ENCODE peak calls at places on chromosome 22, in seven cellular contexts. F, Z, R, N, V, W and H are unnamed samples.

GRCh38 chr22:17228725-17229126 is 9.5 kb upstream of the ADA2 start:
- DNase-seq in F (no peak), W (no peak), Z (peak; percentile 15), R (no peak), V (peak; percentile 43), N (no peak), H (no peak)

GRCh38 chr22:36225333-36225922 is 13.9 kb downstream of the APOL2 start:
- DNase-seq in R (no peak), W (no peak), V (no peak), N (no peak), Z (no peak), F (no peak), H (no peak)

GRCh38 chr22:49237279-49237678 is 590.4 kb downstream of the BRD1 start:
- DNase-seq in F (no peak), N (no peak), R (no peak), Z (no peak), V (no peak), W (no peak), H (no peak)

GRCh38 chr22:31342389-31343125 is 3.6 kb downstream of the PATZ1 start:
- DNase-seq in V (no peak), N (no peak), F (no peak), R (no peak), Z (no peak), W (no peak), H (no peak)

GRCh38 chr22:29214232-29214631 is 8.5 kb downstream of the EMID1 start:
- DNase-seq in W (no peak), Z (no peak), V (no peak), F (no peak), R (no peak), N (no peak), H (no peak)

GRCh38 chr22:22167791-22168189 is 76.8 kb upstream of the VPREB1 start:
- DNase-seq in N (no peak), R (no peak), F (no peak), Z (no peak), W (no peak), V (no peak), H (no peak)

GRCh38 chr22:22030493-22031182 is 48.1 kb upstream of the TOP3B start:
- DNase-seq in R (no peak), Z (no peak), V (no peak), W (no peak), N (no peak), F (no peak), H (no peak)

GRCh38 chr22:44870021-44870420 is 117.6 kb downstream of the ARHGAP8 start:
- DNase-seq in Z (peak; percentile 75), V (peak; percentile 66), F (no peak), R (no peak), W (peak; percentile 64), N (no peak), H (no peak)

GRCh38 chr22:35589071-35589735 is 27.9 kb downstream of the MB start:
- DNase-seq in F (peak; percentile 44), Z (peak; percentile 98), W (no peak), R (no peak), N (no peak), V (peak; percentile 95), H (no peak)

GRCh38 chr22:32836286-32836859 is 34.9 kb downstream of the TIMP3 start:
- DNase-seq in Z (no peak), V (peak; percentile 17), W (no peak), F (no peak), N (no peak), R (no peak), H (no peak)

GRCh38 chr22:46090051-46090591 is 60.2 kb upstream of the PPARA start:
- DNase-seq in V (no peak), Z (no peak), N (no peak), R (no peak), W (peak; percentile 48), F (no peak), H (no peak)

GRCh38 chr22:46537946-46538815 is 761 bp upstream of the CELSR1 start:
- DNase-seq in V (peak; percentile 37), W (no peak), R (no peak), F (peak; percentile 35), N (no peak), Z (peak; percentile 59), H (no peak)

GRCh38 chr22:50079689-50080465 is 5.3 kb downstream of the MLC1 start:
- DNase-seq in W (no peak), N (no peak), Z (no peak), F (no peak), R (no peak), V (no peak), H (no peak)

GRCh38 chr22:38504731-38505594 is 1.1 kb downstream of the DDX17 start:
- DNase-seq in N (no peak), W (peak; percentile 21), R (peak; percentile 61), V (no peak), F (no peak), Z (peak; percentile 32), H (peak; percentile 18)

GRCh38 chr22:20440637-20441591 is 3.3 kb upstream of the SCARF2 start:
- DNase-seq in Z (no peak), V (no peak), R (no peak), F (no peak), W (no peak), N (no peak), H (no peak)

GRCh38 chr22:50105529-50106100 is 15.8 kb downstream of the MOV10L1 start:
- DNase-seq in V (no peak), N (no peak), Z (peak; percentile 89), F (no peak), W (peak; percentile 13), R (no peak), H (no peak)

GRCh38 chr22:47550524-47551437 is 788.3 kb downstream of the TBC1D22A start:
- DNase-seq in W (no peak), Z (no peak), N (no peak), R (no peak), V (no peak), F (no peak), H (no peak)

GRCh38 chr22:26172389-26172990 is 3.2 kb downstream of the SEZ6L start:
- DNase-seq in Z (peak; percentile 30), F (peak; percentile 2), V (peak; percentile 29), N (no peak), W (peak; percentile 67), R (peak; percentile 17), H (no peak)

GRCh38 chr22:43642319-43642718 is 169.8 kb downstream of the EFCAB6 start:
- DNase-seq in N (no peak), W (no peak), F (no peak), R (no peak), V (no peak), Z (no peak), H (no peak)

GRCh38 chr22:35564975-35565867 is 24.6 kb downstream of the RASD2 start:
- DNase-seq in Z (peak; percentile 21), F (peak; percentile 69), R (no peak), W (no peak), V (no peak), N (no peak), H (no peak)

GRCh38 chr22:40276877-40277823 is 69.2 kb upstream of the ADSL start:
- DNase-seq in V (peak; percentile 37), F (peak; percentile 60), R (no peak), Z (peak; percentile 67), W (no peak), N (no peak), H (no peak)

GRCh38 chr22:26536056-26536761 is 23.9 kb upstream of the TFIP11 start:
- DNase-seq in R (no peak), Z (peak; percentile 54), F (no peak), W (no peak), V (peak; percentile 50), N (no peak), H (no peak)

GRCh38 chr22:45935573-45935972 is 41.4 kb downstream of the WNT7B start:
- DNase-seq in R (no peak), N (no peak), V (no peak), Z (no peak), W (no peak), F (no peak), H (no peak)

GRCh38 chr22:38957046-38957770 is at the start of gene APOBEC3A:
- DNase-seq in Z (peak; percentile 16), F (no peak), V (no peak), W (no peak), R (no peak), N (no peak), H (no peak)

GRCh38 chr22:36585841-36586240 is 56.9 kb upstream of the EIF3D start:
- DNase-seq in V (peak; percentile 64), W (no peak), F (no peak), N (no peak), R (no peak), Z (peak; percentile 78), H (no peak)

GRCh38 chr22:50148991-50149721 is 21.4 kb upstream of the PANX2 start:
- DNase-seq in F (peak; percentile 53), R (peak; percentile 75), W (peak; percentile 40), N (no peak), Z (peak; percentile 95), V (peak; percentile 72), H (peak; percentile 82)

GRCh38 chr22:46649176-46650077 is 29.2 kb downstream of the GRAMD4 start:
- DNase-seq in Z (peak; percentile 40), R (no peak), V (peak; percentile 86), N (no peak), W (no peak), F (peak; percentile 43), H (no peak)

GRCh38 chr22:35523167-35523928 is 17.3 kb upstream of the RASD2 start:
- DNase-seq in F (no peak), V (no peak), Z (no peak), N (no peak), W (peak; percentile 32), R (no peak), H (no peak)

GRCh38 chr22:17703811-17704210 is 65.3 kb downstream of the BCL2L13 start:
- DNase-seq in V (no peak), F (no peak), N (no peak), R (no peak), W (no peak), Z (no peak), H (no peak)

GRCh38 chr22:30216710-30217109 is 29.8 kb downstream of the LIF start:
- DNase-seq in Z (no peak), W (no peak), V (no peak), N (no peak), F (no peak), R (no peak), H (no peak)

GRCh38 chr22:47902646-47903180 is 1140.3 kb downstream of the TBC1D22A start:
- DNase-seq in V (no peak), R (no peak), W (no peak), Z (no peak), N (no peak), F (no peak), H (no peak)

GRCh38 chr22:46909237-46910030 is 147.0 kb downstream of the TBC1D22A start:
- DNase-seq in N (no peak), W (no peak), R (no peak), F (no peak), Z (no peak), V (no peak), H (no peak)

GRCh38 chr22:38267086-38267485 is 5.7 kb downstream of the TMEM184B start:
- DNase-seq in V (no peak), Z (no peak), N (no peak), F (peak; percentile 45), W (no peak), R (no peak), H (peak; percentile 84)